ENCODE peak calls at places on chromosomes 13 and 19, in four cellular contexts. E is activated naive CD8-positive, alpha-beta T cell treated with anti-CD3 and anti-CD28 coated beads for 36 hours; S is AG09319; F is KG1. V is an unnamed sample.
A peak's percentile ranks its signal among the peaks of the same experiment; 100 is the strongest.

GRCh38 chr13:65445340-65445739 is 1784.8 kb downstream of the PCDH9 start:
- DNase-seq in E (no peak), S (no peak), F (no peak), V (no peak)

GRCh38 chr13:36769126-36769525 is 49.9 kb upstream of the RFXAP start:
- DNase-seq in E (no peak), S (no peak), F (no peak), V (no peak)

GRCh38 chr19:13026478-13026999 is 31.3 kb downstream of the NFIX start:
- DNase-seq in E (no peak), S (no peak), F (no peak), V (no peak)

GRCh38 chr13:75694742-75695141 is 58.6 kb downstream of the LMO7 start:
- DNase-seq in E (no peak), S (no peak), F (no peak), V (no peak)

GRCh38 chr13:66339214-66339613 is 890.9 kb downstream of the PCDH9 start:
- DNase-seq in E (no peak), S (no peak), F (no peak), V (no peak)

GRCh38 chr13:113327391-113327765 is 30.3 kb downstream of the LAMP1 start:
- DNase-seq in E (no peak), S (no peak), F (no peak), V (no peak)

GRCh38 chr13:99693812-99694211 is 192.5 kb downstream of the TM9SF2 start:
- DNase-seq in E (no peak), S (no peak), F (no peak), V (no peak)

GRCh38 chr13:44280461-44280860 is 93.2 kb upstream of the SERP2 start:
- DNase-seq in E (no peak), S (no peak), F (no peak), V (no peak)

GRCh38 chr13:110640591-110641029 is 25.3 kb downstream of the NAXD start:
- DNase-seq in E (no peak), S (no peak), F (no peak), V (no peak)

GRCh38 chr13:81197966-81198365 is 857.0 kb upstream of the SPRY2 start:
- DNase-seq in E (no peak), S (no peak), F (no peak), V (no peak)

GRCh38 chr13:27295660-27296059 is 25.0 kb downstream of the RASL11A start:
- DNase-seq in E (no peak), S (no peak), F (no peak), V (no peak)

GRCh38 chr19:29860492-29860891 is 48.7 kb downstream of the CCNE1 start:
- DNase-seq in E (no peak), S (no peak), F (no peak), V (peak; percentile 22)

GRCh38 chr13:24053505-24054251 is 106.8 kb upstream of the SPATA13 start:
- DNase-seq in E (peak; percentile 59), S (no peak), F (peak; percentile 68), V (peak; percentile 91)

GRCh38 chr19:29277107-29277506 is 64.2 kb upstream of the UQCRFS1 start:
- DNase-seq in E (peak; percentile 73), S (no peak), F (no peak), V (peak; percentile 26)

V was measured in RPMI8226.